ENCODE peak calls at places on chromosomes 7 and 10, in nine cellular contexts. O, S, I, W, L, D, R, Y and H are unnamed samples.

GRCh38 chr7:11331128-11332102 is 357.7 kb downstream of the PHF14 start:
- DNase-seq in R (no peak), L (no peak), Y (no peak), S (no peak), W (no peak), I (no peak), O (no peak), D (peak), H (no peak)

GRCh38 chr7:132377703-132378584 is 198.3 kb downstream of the PLXNA4 start:
- DNase-seq in L (no peak), Y (no peak), D (no peak), W (no peak), O (no peak), S (no peak), R (no peak), I (no peak), H (no peak)

GRCh38 chr10:101629781-101630419 is 41.8 kb downstream of the DPCD start:
- DNase-seq in Y (no peak), O (no peak), L (no peak), I (no peak), S (no peak), W (no peak), D (no peak), R (no peak), H (no peak)

GRCh38 chr10:84194424-84195043 is at the start of gene CDHR1:
- DNase-seq in D (peak), I (no peak), S (no peak), Y (peak), L (no peak), W (no peak), R (no peak), O (no peak), H (no peak)

GRCh38 chr10:557792-558328 is 131.6 kb downstream of the DIP2C start:
- DNase-seq in L (no peak), O (no peak), S (no peak), R (no peak), Y (peak), I (no peak), D (peak), W (no peak), H (no peak)

GRCh38 chr10:451021-451471 is 238.4 kb downstream of the DIP2C start:
- DNase-seq in D (no peak), O (no peak), S (no peak), W (no peak), Y (no peak), R (no peak), I (no peak), L (no peak), H (no peak)

GRCh38 chr10:51879238-51879637 is 179.8 kb upstream of the CSTF2T start:
- DNase-seq in L (no peak), I (peak), O (no peak), W (no peak), S (peak), D (no peak), R (peak), Y (no peak), H (no peak)

GRCh38 chr7:105354383-105354782 is 34.3 kb downstream of the SRPK2 start:
- DNase-seq in O (no peak), Y (no peak), S (no peak), L (no peak), R (no peak), I (no peak), W (no peak), D (no peak), H (no peak)

GRCh38 chr7:54015251-54015650 is 526.9 kb upstream of the VSTM2A start:
- DNase-seq in O (no peak), Y (no peak), W (no peak), I (no peak), S (no peak), R (no peak), L (no peak), D (no peak), H (no peak)

GRCh38 chr10:124000792-124001201 is 92.6 kb downstream of the CHST15 start:
- DNase-seq in L (no peak), D (no peak), S (no peak), W (no peak), R (no peak), I (no peak), Y (peak), O (no peak), H (no peak)

GRCh38 chr7:112420236-112420945 is 29.9 kb upstream of the IFRD1 start:
- DNase-seq in I (no peak), D (no peak), S (no peak), L (no peak), Y (no peak), O (no peak), R (no peak), W (no peak), H (no peak)

GRCh38 chr7:99653754-99654153 is 26.0 kb downstream of the CYP3A5 start:
- DNase-seq in I (no peak), L (no peak), O (no peak), S (no peak), D (no peak), W (no peak), R (no peak), Y (no peak), H (no peak)

GRCh38 chr10:110708776-110709443 is 64.8 kb downstream of the RBM20 start:
- DNase-seq in D (no peak), I (no peak), W (no peak), S (no peak), Y (no peak), R (no peak), L (no peak), O (no peak), H (no peak)

GRCh38 chr10:24533981-24534380 is 189.7 kb downstream of the ARHGAP21 start:
- DNase-seq in Y (no peak), R (no peak), I (no peak), S (no peak), W (no peak), O (no peak), D (no peak), L (no peak), H (no peak)

GRCh38 chr7:1559626-1560590 is 3.9 kb upstream of the TMEM184A start:
- DNase-seq in Y (no peak), I (no peak), D (no peak), W (no peak), S (no peak), L (no peak), O (no peak), R (no peak), H (peak)

GRCh38 chr7:31688347-31688746 is 1.3 kb downstream of the PPP1R17 start:
- DNase-seq in L (no peak), I (no peak), Y (no peak), S (no peak), D (peak), R (no peak), W (no peak), O (no peak), H (no peak)

GRCh38 chr7:41816111-41816510 is 113.2 kb upstream of the INHBA start:
- DNase-seq in Y (no peak), W (no peak), R (no peak), L (no peak), I (no peak), O (no peak), D (no peak), S (no peak), H (no peak)

GRCh38 chr7:100435401-100436304 is 644 bp downstream of the PPP1R35 start:
- DNase-seq in W (peak), S (no peak), R (peak), Y (peak), O (no peak), D (peak), I (no peak), L (peak), H (no peak)

GRCh38 chr10:81873932-81874816 is 820 bp upstream of the NRG3 start:
- DNase-seq in L (peak), D (peak), W (peak), Y (peak), S (no peak), O (no peak), R (peak), I (no peak), H (peak)

GRCh38 chr10:77949167-77949566 is 22.6 kb upstream of the DLG5 start:
- DNase-seq in I (no peak), R (peak), O (no peak), L (no peak), Y (peak), W (no peak), D (peak), S (no peak), H (no peak)

GRCh38 chr7:105267244-105267643 is 121.5 kb downstream of the SRPK2 start:
- DNase-seq in W (no peak), O (no peak), S (no peak), R (no peak), Y (no peak), I (no peak), D (no peak), L (no peak), H (no peak)

GRCh38 chr10:22554481-22555182 is 159.7 kb downstream of the PIP4K2A start:
- DNase-seq in Y (no peak), L (peak), S (peak), W (peak), O (no peak), D (no peak), R (peak), I (peak), H (peak)

GRCh38 chr7:140525741-140526140 is 46.4 kb upstream of the MKRN1 start:
- DNase-seq in D (no peak), I (no peak), Y (no peak), W (no peak), R (peak), L (no peak), S (no peak), O (no peak), H (no peak)

GRCh38 chr7:151366872-151367207 is 25.2 kb downstream of the NUB1 start:
- DNase-seq in R (peak), O (no peak), Y (no peak), I (no peak), W (no peak), D (no peak), S (peak), L (no peak), H (no peak)

GRCh38 chr10:17454181-17454800 is at the start of gene ST8SIA6:
- DNase-seq in S (no peak), Y (peak), O (no peak), I (peak), R (peak), D (peak), L (peak), W (peak), H (peak)

GRCh38 chr7:36161996-36162395 is 8.9 kb downstream of the EEPD1 start:
- DNase-seq in Y (no peak), W (no peak), O (no peak), D (no peak), L (no peak), S (no peak), R (no peak), I (no peak), H (no peak)

GRCh38 chr10:52314007-52314821 is at the start of gene DKK1:
- DNase-seq in L (peak), S (no peak), O (peak), W (peak), Y (peak), D (peak), R (peak), I (peak), H (peak)

GRCh38 chr10:124557648-124558338 is 96.2 kb downstream of the LHPP start:
- DNase-seq in R (no peak), I (no peak), D (no peak), L (no peak), W (no peak), O (no peak), S (no peak), Y (peak), H (no peak)

GRCh38 chr10:112022196-112022595 is 161.4 kb downstream of the GPAM start:
- DNase-seq in Y (no peak), L (no peak), O (no peak), I (no peak), R (no peak), W (no peak), S (no peak), D (peak), H (no peak)

GRCh38 chr7:13742719-13743640 is 246.5 kb downstream of the ETV1 start:
- DNase-seq in Y (peak), I (no peak), R (peak), S (peak), W (no peak), O (no peak), D (peak), L (no peak), H (no peak)

GRCh38 chr7:66877577-66878300 is 43.3 kb upstream of the TMEM248 start:
- DNase-seq in O (no peak), D (no peak), R (peak), I (no peak), W (no peak), Y (no peak), L (no peak), S (no peak), H (no peak)

GRCh38 chr7:129010075-129010474 is 44.8 kb downstream of the TNPO3 start:
- DNase-seq in W (no peak), L (no peak), D (no peak), O (no peak), Y (no peak), R (no peak), S (no peak), I (no peak), H (no peak)

DNA sequence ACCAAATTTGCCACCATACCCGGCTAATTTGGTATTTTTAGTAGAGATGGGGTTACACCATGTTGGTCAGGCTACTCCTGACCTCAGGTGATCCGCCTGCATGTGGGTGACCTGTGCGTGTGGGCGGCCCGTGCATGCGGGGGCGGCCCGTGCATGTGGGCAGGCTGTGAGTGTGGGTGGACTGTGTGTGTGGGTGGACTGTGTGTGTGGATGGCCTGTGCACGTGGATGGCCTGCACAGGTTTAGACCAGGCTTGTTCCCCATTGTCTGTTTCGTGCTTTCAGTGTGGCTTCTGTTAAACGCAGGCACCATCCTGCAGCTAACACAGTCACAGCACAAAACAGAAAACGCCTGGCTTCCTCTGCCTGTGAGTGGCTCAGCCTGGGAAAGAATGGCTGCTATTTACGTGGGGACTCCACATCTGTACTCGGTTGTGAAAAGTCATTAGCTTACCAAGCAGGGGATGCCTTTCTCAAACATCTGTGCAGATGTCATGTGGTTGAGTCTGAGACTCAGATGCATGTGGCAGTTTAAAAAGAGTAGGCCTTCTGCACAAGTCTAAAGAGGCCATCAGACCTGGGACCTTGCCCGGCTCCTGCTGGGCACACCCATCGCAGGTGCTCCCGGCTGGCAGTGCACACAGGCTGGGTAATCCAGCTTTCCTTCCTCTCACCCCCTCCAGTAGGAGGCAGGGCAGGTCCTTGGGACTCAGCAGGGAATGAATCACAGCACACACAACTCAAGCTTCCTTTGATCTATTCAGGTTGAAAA is 91.6 kb downstream of the COBL start:
- DNase-seq in Y (no peak), D (peak), R (no peak), S (no peak), L (no peak), I (peak), W (no peak), O (no peak), H (no peak)
- TF ChIP-seq CTCF in Y (no peak), D (peak), R (no peak), S (no peak), L (no peak), I (no peak), W (no peak), O (no peak), H (peak)

DNA sequence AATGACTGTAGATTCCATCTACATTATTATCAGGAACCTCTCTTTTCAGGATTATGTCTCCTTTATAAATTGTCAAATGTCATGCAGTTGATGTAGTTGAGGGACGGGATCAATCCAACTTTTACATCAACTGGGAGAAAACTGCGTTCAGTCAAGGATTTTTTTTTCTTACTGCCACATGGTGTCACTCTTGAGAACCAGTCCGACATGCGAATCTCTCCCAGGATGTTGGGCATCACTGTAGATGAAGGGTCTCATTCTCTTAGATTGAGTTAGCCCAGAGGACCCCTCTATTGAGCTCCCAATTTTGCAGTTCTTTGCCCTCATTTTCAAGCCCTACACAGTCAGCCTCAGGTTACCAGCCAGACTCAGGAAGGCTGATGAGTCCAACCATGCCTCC is 120.3 kb upstream of the PTPRZ1 start:
- DNase-seq in I (no peak), R (peak), D (peak), W (no peak), L (no peak), Y (no peak), S (no peak), O (no peak), H (no peak)
- TF ChIP-seq CTCF in I (no peak), R (peak), D (peak), W (no peak), L (no peak), Y (peak), S (peak), O (no peak), H (peak)

DNA sequence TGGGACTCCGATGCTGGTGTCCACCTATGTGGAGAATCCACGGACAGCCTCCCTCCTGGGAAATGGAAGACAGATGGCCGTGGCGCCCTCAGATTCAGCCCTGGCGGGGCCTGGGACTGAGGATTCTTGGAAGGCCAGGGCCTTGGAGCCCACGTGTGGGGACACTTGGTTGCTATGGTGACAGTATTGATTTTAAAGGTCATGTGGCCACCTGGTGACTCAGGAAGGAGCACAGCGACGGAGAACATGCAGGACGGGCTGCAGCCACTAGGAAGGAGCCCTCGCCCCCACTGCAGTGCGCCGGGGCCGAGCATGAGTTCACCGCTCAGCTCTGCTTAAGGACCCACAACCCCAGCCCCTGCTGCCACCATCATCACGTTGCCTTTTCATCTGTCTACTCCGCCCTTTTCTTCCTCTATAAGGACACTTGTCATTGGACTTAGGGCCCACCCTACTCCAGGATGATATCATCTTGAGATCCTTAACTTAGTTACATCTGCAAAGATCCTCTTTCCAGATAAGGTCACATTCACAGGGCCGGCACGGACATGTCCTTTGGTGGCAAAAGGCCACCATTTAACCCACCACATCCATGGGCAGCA is 3.7 kb upstream of the STK32C start:
- DNase-seq in D (peak), L (no peak), W (no peak), I (no peak), Y (peak), S (no peak), O (no peak), R (no peak), H (no peak)
- TF ChIP-seq CTCF in D (no peak), L (no peak), W (no peak), I (no peak), Y (peak), S (no peak), O (no peak), R (no peak), H (no peak)

DNA sequence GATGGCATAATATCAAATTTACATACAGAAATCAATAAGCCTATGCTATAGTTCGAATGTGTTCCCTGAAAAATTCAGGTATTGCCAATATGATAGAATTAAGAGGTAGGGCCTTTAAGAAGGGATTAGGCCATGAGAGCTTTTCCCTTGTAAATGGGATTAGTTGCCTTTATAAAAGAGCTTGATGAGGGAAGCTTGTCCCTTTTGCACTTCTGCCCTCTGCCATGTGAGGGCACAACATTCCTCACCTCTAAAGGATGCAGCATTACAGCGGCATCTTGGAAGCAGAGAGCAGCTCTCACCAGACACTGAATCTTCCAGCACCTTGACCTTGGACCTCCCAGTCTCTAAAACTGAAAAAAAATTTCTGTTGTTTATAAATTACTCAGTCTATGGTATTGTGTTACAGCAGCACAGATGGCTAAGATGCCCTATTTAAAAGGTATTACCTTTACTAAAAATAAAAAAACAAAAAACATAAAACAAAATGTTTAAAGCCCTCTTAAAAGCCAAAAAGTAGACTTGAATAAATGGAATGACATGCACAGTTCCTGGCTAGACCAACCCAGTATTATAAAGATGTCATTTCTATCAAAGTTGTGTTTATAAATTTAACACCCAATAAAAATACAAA is 909.6 kb downstream of the REEP3 start:
- DNase-seq in R (peak), O (no peak), D (peak), W (no peak), I (no peak), Y (peak), S (no peak), L (no peak), H (no peak)
- TF ChIP-seq CTCF in R (peak), O (no peak), D (peak), W (no peak), I (no peak), Y (peak), S (no peak), L (no peak), H (peak)

DNA sequence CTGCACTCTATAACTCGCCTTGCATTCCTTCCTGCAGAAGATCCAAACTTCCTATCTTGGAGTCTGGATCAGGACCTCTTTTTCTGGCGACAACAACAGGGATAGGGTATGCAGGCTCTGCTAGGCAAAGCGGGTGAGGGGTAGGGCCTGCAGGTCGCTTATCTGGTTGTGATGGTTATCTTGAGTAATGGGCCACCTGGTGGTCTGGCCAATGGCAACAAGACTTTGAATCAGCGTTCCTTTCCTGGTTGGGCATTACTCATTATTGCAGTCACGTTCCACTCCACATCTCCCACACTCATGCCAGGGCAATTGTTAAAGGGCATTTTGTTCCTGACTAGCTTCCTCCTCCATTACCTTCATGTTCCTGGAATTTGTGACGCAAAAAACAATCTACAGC is 48.4 kb upstream of the PLXDC2 start:
- DNase-seq in S (no peak), Y (no peak), R (no peak), W (no peak), L (no peak), O (no peak), I (no peak), D (peak), H (no peak)
- TF ChIP-seq CTCF in S (no peak), Y (no peak), R (no peak), W (no peak), L (no peak), O (no peak), I (no peak), D (peak), H (no peak)